ENCODE peak calls at places on chromosomes 2 and 18, in five cellular contexts. D is effector CD4-positive, alpha-beta T cell; T is Right ventricle myocardium superior; F is cardiac fibroblast; L is left cardiac atrium. Y is an unnamed sample.

GRCh38 chr2:59029058-59029457 is 787.9 kb upstream of the FANCL start:
- DNase-seq in F (no peak), T (peak; percentile 67), D (no peak), L (peak; percentile 43), Y (no peak)

GRCh38 chr2:74836675-74837401 is 2.9 kb downstream of the HK2 start:
- DNase-seq in T (no peak), L (no peak), F (no peak), D (no peak), Y (no peak)

GRCh38 chr2:5690718-5691658 is 1.2 kb upstream of the SOX11 start:
- DNase-seq in F (no peak), D (no peak), T (no peak), L (no peak), Y (peak; percentile 34)

GRCh38 chr2:196510246-196510645 is 129.3 kb upstream of the CCDC150 start:
- DNase-seq in T (no peak), F (no peak), D (no peak), L (no peak), Y (no peak)

GRCh38 chr2:134308474-134309385 is 54.9 kb downstream of the MGAT5 start:
- DNase-seq in T (no peak), D (no peak), L (no peak), F (no peak), Y (no peak)

GRCh38 chr2:33491685-33492084 is 15.2 kb downstream of the RASGRP3 start:
- DNase-seq in T (no peak), F (no peak), D (no peak), L (no peak), Y (no peak)

GRCh38 chr2:172614932-172615331 is 59.0 kb downstream of the PDK1 start:
- DNase-seq in D (no peak), T (no peak), F (no peak), L (no peak), Y (peak; percentile 96)

GRCh38 chr2:10289891-10290290 is 12.8 kb upstream of the HPCAL1 start:
- DNase-seq in F (peak; percentile 87), T (no peak), L (no peak), D (no peak), Y (no peak)

GRCh38 chr2:106018141-106018540 is 176.0 kb downstream of the UXS1 start:
- DNase-seq in T (no peak), F (no peak), D (no peak), L (no peak), Y (no peak)

GRCh38 chr2:207847807-207848544 is 78.3 kb upstream of the FZD5 start:
- DNase-seq in F (peak; percentile 71), L (peak; percentile 40), D (no peak), T (no peak), Y (peak; percentile 62)

GRCh38 chr2:70310899-70311298 is 9.0 kb upstream of the FAM136A start:
- DNase-seq in T (no peak), L (no peak), D (no peak), F (no peak), Y (no peak)

GRCh38 chr2:44686561-44686960 is 254.9 kb upstream of the SIX3 start:
- DNase-seq in D (no peak), F (peak; percentile 59), L (no peak), T (no peak), Y (peak; percentile 9)

GRCh38 chr18:3454365-3455089 is 4.6 kb downstream of the TGIF1 start:
- DNase-seq in F (peak; percentile 80), T (no peak), L (no peak), D (peak; percentile 16), Y (peak; percentile 82)

GRCh38 chr2:239272626-239273025 is 128.2 kb downstream of the HDAC4 start:
- DNase-seq in D (no peak), T (no peak), L (no peak), F (no peak), Y (no peak)

GRCh38 chr2:227642691-227643090 is 23.9 kb upstream of the SCYGR5 start:
- DNase-seq in F (no peak), L (no peak), D (no peak), T (no peak), Y (no peak)

GRCh38 chr2:239803102-239803763 is 221.9 kb downstream of the NDUFA10 start:
- DNase-seq in F (no peak), L (no peak), T (no peak), D (no peak), Y (no peak)

GRCh38 chr2:209817818-209818420 is 46.3 kb downstream of the UNC80 start:
- DNase-seq in T (no peak), F (no peak), D (no peak), L (no peak), Y (no peak)

GRCh38 chr2:176151199-176152099 is at the start of gene HOXD4:
- DNase-seq in L (no peak), D (no peak), T (no peak), F (no peak), Y (no peak)

GRCh38 chr18:35835366-35835765 is 137.1 kb upstream of the RMP24 start:
- DNase-seq in D (no peak), T (no peak), F (no peak), L (no peak), Y (no peak)

GRCh38 chr2:47519147-47519537 is 116.2 kb downstream of the MSH2 start:
- DNase-seq in L (no peak), F (no peak), D (no peak), T (no peak), Y (no peak)

GRCh38 chr2:182954789-182955188 is 83.5 kb downstream of the NCKAP1 start:
- DNase-seq in F (no peak), L (no peak), T (no peak), D (no peak), Y (no peak)

GRCh38 chr18:75088622-75089211 is 120.2 kb downstream of the PTGR3 start:
- DNase-seq in T (no peak), F (no peak), L (no peak), D (no peak), Y (no peak)

GRCh38 chr18:48036641-48037421 is 106.4 kb upstream of the SMAD2 start:
- DNase-seq in L (no peak), F (no peak), T (no peak), D (no peak), Y (no peak)

GRCh38 chr2:26938399-26938798 is 32.0 kb upstream of the MAPRE3 start:
- DNase-seq in L (no peak), D (no peak), F (no peak), T (no peak), Y (peak; percentile 24)

GRCh38 chr2:182522930-182523541 is 96.2 kb upstream of the PDE1A start:
- DNase-seq in T (no peak), L (no peak), D (no peak), F (peak; percentile 9), Y (no peak)

GRCh38 chr2:7034313-7034712 is 117.1 kb downstream of the RNF144A start:
- DNase-seq in T (no peak), D (no peak), L (no peak), F (no peak), Y (peak; percentile 43)

GRCh38 chr2:240021488-240022104 is 3.5 kb downstream of the NDUFA10 start:
- DNase-seq in T (peak; percentile 80), F (peak; percentile 67), L (peak; percentile 67), D (peak; percentile 53), Y (peak; percentile 77)